ENCODE peak calls at places on chromosomes 6 and 20, in six cellular contexts. W, T, E, M, N and U are unnamed samples.

GRCh38 chr20:59933296-59933848 is at the start of gene SYCP2:
- DNase-seq in E (no peak), N (peak; percentile 12), T (peak; percentile 35), W (no peak), M (peak; percentile 22), U (peak; percentile 59)

GRCh38 chr6:39791850-39792500 is at the start of gene DAAM2:
- DNase-seq in E (peak; percentile 67), W (no peak), T (peak; percentile 29), M (peak; percentile 42), N (peak; percentile 19), U (no peak)

GRCh38 chr6:28657367-28657755 is 131.7 kb downstream of the GPX5 start:
- DNase-seq in E (no peak), M (no peak), W (no peak), N (no peak), T (no peak), U (no peak)

GRCh38 chr6:100176951-100177710 is 183.1 kb upstream of the MCHR2 start:
- DNase-seq in N (no peak), M (no peak), W (no peak), E (no peak), T (peak; percentile 30), U (no peak)

GRCh38 chr6:118705799-118706481 is 54.5 kb upstream of the CEP85L start:
- DNase-seq in E (no peak), W (no peak), T (peak; percentile 58), M (peak; percentile 52), N (peak; percentile 55), U (peak; percentile 60)

GRCh38 chr6:112202639-112203341 is 51.6 kb downstream of the LAMA4 start:
- DNase-seq in M (peak; percentile 71), W (no peak), T (peak; percentile 60), E (peak; percentile 57), N (peak; percentile 27), U (no peak)

GRCh38 chr20:49916146-49917002 is 1.0 kb upstream of the SPATA2 start:
- DNase-seq in W (no peak), T (peak; percentile 52), E (no peak), N (no peak), M (no peak), U (peak; percentile 43)

GRCh38 chr20:50285376-50286173 is 94.9 kb downstream of the CEBPB start:
- DNase-seq in E (no peak), T (peak; percentile 92), W (no peak), M (peak; percentile 71), N (peak; percentile 66), U (no peak)

GRCh38 chr20:3318226-3318884 is 79.4 kb upstream of the SLC4A11 start:
- DNase-seq in N (no peak), W (no peak), T (no peak), M (peak; percentile 14), E (no peak), U (no peak)

GRCh38 chr6:153108320-153108719 is 22.8 kb downstream of the RGS17 start:
- DNase-seq in T (peak; percentile 64), N (peak; percentile 78), W (no peak), M (peak; percentile 34), E (no peak), U (no peak)

GRCh38 chr6:236519-236918 is 55.8 kb upstream of the DUSP22 start:
- DNase-seq in M (no peak), W (no peak), E (no peak), T (no peak), N (no peak), U (no peak)

GRCh38 chr20:57659789-57660509 is 39.7 kb upstream of the ZBP1 start:
- DNase-seq in W (peak; percentile 5), M (no peak), T (no peak), N (no peak), E (peak; percentile 9), U (no peak)

GRCh38 chr20:50298554-50299324 is 108.1 kb downstream of the CEBPB start:
- DNase-seq in N (no peak), T (peak; percentile 46), E (no peak), W (no peak), M (no peak), U (no peak)

GRCh38 chr20:7285918-7286556 is 518.6 kb downstream of the BMP2 start:
- DNase-seq in T (peak; percentile 83), E (peak; percentile 84), W (peak; percentile 83), M (peak; percentile 90), N (peak; percentile 96), U (peak; percentile 57)

GRCh38 chr6:1635305-1636010 is 25.7 kb downstream of the FOXC1 start:
- DNase-seq in W (no peak), M (no peak), N (no peak), T (no peak), E (no peak), U (no peak)
- TF ChIP-seq CTCF in W (no peak), M (no peak), N (no peak), T (no peak), E (no peak), U (no peak)

DNA sequence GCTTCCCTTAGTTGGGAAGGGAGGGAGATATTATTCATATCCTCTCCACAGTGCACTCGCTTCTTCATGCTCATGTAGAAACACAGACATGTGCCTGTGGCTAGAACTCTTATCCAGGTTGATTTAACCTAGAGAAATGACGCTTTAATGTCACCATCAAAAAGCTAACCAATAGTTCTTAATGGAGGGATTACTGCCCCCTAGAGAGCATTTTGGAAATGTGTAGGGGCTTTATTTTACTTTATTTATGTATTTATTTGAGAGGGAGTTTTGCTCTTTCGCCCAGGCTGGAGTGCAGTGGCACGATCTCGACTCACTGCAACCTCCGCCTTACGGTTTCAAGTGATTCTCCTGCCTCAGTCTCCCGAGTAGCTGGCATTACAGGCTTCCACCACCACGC is 229.6 kb downstream of the SOD2 start:
- DNase-seq in N (peak; percentile 40), W (no peak), M (no peak), E (no peak), T (peak; percentile 32), U (no peak)
- TF ChIP-seq CTCF in N (peak; percentile 38), W (peak; percentile 34), M (no peak), E (peak; percentile 12), T (peak; percentile 43), U (no peak)

GRCh38 chr20:36794116-36794474 is 20.5 kb upstream of the DSN1 start:
- DNase-seq in E (no peak), M (no peak), N (no peak), W (no peak), T (no peak), U (no peak)

GRCh38 chr20:36795691-36796090 is 22.1 kb upstream of the DSN1 start:
- DNase-seq in E (no peak), W (no peak), N (no peak), M (no peak), T (no peak), U (no peak)

GRCh38 chr20:36793294-36794115 is 19.9 kb upstream of the DSN1 start:
- DNase-seq in E (no peak), T (no peak), M (no peak), N (no peak), W (no peak), U (no peak)

GRCh38 chr20:36791862-36792261 is 18.3 kb upstream of the DSN1 start:
- DNase-seq in W (no peak), N (no peak), M (no peak), T (no peak), E (no peak), U (no peak)

DNA sequence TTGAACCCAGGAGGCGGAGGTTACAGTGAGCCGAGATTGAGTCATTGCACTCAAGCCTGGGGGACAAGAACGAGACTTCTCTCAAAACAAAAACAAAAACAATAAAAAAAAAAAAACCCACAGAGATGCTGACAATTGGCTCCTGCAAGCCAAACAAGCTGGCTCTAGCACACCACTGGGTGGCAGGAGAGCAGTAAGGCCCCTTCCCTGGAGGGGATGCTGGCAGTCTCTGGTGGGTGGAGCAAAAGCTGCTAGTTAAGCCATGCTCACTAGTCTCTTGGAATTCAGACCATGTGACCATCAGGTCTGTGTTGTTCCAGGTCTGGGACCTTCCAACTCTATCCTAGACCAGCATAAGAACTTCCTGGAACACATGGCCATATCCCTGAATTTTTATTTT is 18.9 kb upstream of the DSN1 start:
- DNase-seq in W (peak; percentile 43), T (peak; percentile 58), E (no peak), M (peak; percentile 66), N (peak; percentile 64), U (peak; percentile 26)
- TF ChIP-seq CTCF in W (peak; percentile 44), T (peak; percentile 39), E (no peak), M (peak; percentile 67), N (peak; percentile 51), U (no peak)

GRCh38 chr20:58692579-58693225 is at the start of gene NPEPL1:
- DNase-seq in E (peak; percentile 81), M (peak; percentile 53), W (peak; percentile 23), N (peak; percentile 64), T (peak; percentile 72), U (peak; percentile 61)
- TF ChIP-seq CTCF in E (no peak), M (peak; percentile 15), W (no peak), N (no peak), T (no peak), U (no peak)

DNA sequence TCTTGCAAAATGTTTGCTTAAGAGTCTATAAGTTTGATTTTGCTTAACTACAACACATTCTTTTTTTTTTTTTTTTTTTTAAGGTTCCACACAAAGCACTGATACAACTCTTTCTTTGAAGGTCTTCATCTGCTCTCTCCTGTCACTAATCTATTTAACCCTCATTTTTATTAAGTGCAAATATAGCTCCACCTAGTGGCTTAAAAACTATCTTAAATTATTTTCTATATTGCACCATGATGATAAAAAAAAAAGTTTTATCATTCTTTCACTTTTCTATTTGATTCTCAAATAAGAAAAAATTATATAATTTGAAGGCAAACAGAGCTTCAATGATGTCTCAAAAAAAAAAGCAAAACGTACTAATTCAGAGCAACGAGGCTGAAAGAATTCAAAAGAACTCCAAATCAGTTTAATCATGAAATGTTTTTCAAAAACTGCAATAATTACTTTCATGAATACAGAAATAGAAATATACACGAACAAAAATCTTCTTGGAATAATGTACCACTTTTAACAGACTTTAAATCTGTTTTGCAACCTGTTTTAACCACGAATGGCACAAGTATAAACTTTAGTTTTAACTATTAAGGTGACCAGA is 12.8 kb downstream of the ESF1 start:
- DNase-seq in T (peak; percentile 36), N (peak; percentile 44), W (no peak), E (no peak), M (peak; percentile 41), U (no peak)
- TF ChIP-seq CTCF in T (peak; percentile 38), N (peak; percentile 37), W (peak; percentile 46), E (peak; percentile 77), M (peak; percentile 33), U (peak; percentile 68)

DNA sequence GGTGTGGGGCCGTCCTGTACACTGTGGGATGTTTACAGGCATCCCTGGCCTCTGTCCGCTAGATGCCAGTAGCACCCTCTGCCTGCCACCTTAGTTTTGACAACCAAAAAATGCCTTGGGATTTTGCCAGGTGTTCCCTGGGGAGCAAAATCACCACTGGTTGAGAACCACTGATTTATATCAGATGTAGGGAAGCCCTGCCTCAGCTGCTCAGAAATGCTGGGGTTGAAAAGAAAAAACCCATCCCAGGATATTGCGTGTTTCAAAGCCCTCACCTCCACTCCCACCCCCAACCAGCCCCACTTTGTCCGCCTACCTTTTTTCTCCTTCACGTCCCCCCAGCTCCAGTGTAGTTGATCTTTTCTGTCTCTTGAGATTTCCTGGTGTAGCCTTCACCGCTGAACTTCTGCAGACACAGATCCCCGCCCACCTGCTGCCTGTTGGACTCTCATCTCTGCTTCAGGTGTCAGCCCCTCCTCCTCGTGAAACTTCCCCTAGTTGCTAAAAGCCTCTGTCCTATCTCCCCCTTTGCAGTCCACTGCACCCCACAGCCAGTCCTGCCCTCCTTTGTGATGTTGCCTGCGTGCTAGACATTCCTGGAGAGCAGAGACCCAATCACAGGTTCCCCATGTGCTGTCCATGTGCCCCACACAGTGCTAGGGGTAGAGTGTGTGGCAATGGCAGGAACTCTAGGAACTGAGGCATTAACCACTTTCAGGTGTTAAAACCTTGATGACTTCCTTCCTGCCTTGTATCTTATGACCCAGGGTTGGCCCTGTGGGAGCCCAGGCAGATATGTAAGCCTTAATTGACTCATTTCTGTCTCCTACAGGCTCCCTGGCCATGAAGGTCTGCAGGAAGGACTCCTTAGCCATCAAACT is 98.9 kb downstream of the TBC1D7 start:
- DNase-seq in T (no peak), M (no peak), N (no peak), E (no peak), W (no peak), U (peak; percentile 83)
- TF ChIP-seq CTCF in T (no peak), M (no peak), N (no peak), E (no peak), W (no peak), U (no peak)